ENCODE peak calls at places on chromosomes 2 and 18, in nine cellular contexts. F, I, L, K, X, M, J, C and Z are unnamed samples.

GRCh38 chr2:222313816-222314215 is 15.0 kb upstream of the PAX3 start:
- DNase-seq in F (no peak), I (no peak), L (no peak), K (no peak), X (no peak), M (no peak), J (no peak), C (no peak), Z (no peak)

GRCh38 chr2:160376576-160376975 is 117.0 kb downstream of the RBMS1 start:
- DNase-seq in F (no peak), I (no peak), L (peak; percentile 85), K (no peak), X (no peak), M (peak; percentile 69), J (no peak), C (no peak), Z (peak; percentile 65)

GRCh38 chr2:189629553-189630453 is 31.5 kb upstream of the ASNSD1 start:
- DNase-seq in F (no peak), I (no peak), L (no peak), K (no peak), X (no peak), M (no peak), J (no peak), C (no peak), Z (no peak)

GRCh38 chr2:42049411-42050349 is 1.9 kb downstream of the PKDCC start:
- DNase-seq in F (no peak), I (no peak), L (no peak), K (no peak), X (no peak), M (no peak), J (no peak), C (no peak), Z (no peak)

GRCh38 chr2:65057391-65058052 is 1.3 kb downstream of the CEP68 start:
- DNase-seq in F (no peak), I (no peak), L (peak; percentile 80), K (peak; percentile 85), X (no peak), M (peak; percentile 77), J (no peak), C (no peak), Z (no peak)

GRCh38 chr2:238818576-238818975 is 29.3 kb upstream of the TWIST2 start:
- DNase-seq in F (no peak), I (no peak), L (no peak), K (no peak), X (no peak), M (peak; percentile 27), J (no peak), C (no peak), Z (no peak)

GRCh38 chr2:216219866-216220265 is 110.7 kb downstream of the XRCC5 start:
- DNase-seq in F (no peak), I (no peak), L (no peak), K (no peak), X (no peak), M (no peak), J (no peak), C (no peak), Z (no peak)

GRCh38 chr2:5250482-5250881 is 441.7 kb upstream of the SOX11 start:
- DNase-seq in F (no peak), I (no peak), L (peak; percentile 21), K (no peak), X (no peak), M (no peak), J (no peak), C (no peak), Z (peak; percentile 63)

GRCh38 chr2:107088156-107088555 is 202.2 kb upstream of the ST6GAL2 start:
- DNase-seq in F (no peak), I (no peak), L (no peak), K (no peak), X (no peak), M (no peak), J (no peak), C (no peak), Z (no peak)

GRCh38 chr2:20501974-20502373 is 55.1 kb downstream of the RHOB start:
- DNase-seq in F (no peak), I (peak; percentile 67), L (peak; percentile 96), K (no peak), X (no peak), M (peak; percentile 100), J (peak; percentile 63), C (no peak), Z (peak; percentile 88)

GRCh38 chr2:109174214-109174613 is 45.2 kb downstream of the SH3RF3 start:
- DNase-seq in F (no peak), I (no peak), L (no peak), K (no peak), X (no peak), M (no peak), J (no peak), C (no peak), Z (no peak)

GRCh38 chr2:169018390-169018789 is 12.7 kb downstream of the ABCB11 start:
- DNase-seq in F (no peak), I (no peak), L (peak; percentile 88), K (no peak), X (no peak), M (peak; percentile 38), J (no peak), C (no peak), Z (no peak)

GRCh38 chr18:8794133-8794986 is 89.0 kb downstream of the MTCL1 start:
- DNase-seq in F (no peak), I (no peak), L (peak; percentile 50), K (no peak), X (no peak), M (peak; percentile 91), J (no peak), C (no peak), Z (peak; percentile 35)

GRCh38 chr2:218986148-218986761 is 1.3 kb upstream of the FEV start:
- DNase-seq in F (no peak), I (no peak), L (no peak), K (no peak), X (no peak), M (no peak), J (no peak), C (no peak), Z (no peak)

GRCh38 chr2:218985325-218986091 is 524 bp upstream of the FEV start:
- DNase-seq in F (peak; percentile 25), I (no peak), L (no peak), K (no peak), X (no peak), M (no peak), J (no peak), C (no peak), Z (no peak)

GRCh38 chr2:218984239-218985020 is 554 bp downstream of the FEV start:
- DNase-seq in F (peak; percentile 60), I (no peak), L (no peak), K (no peak), X (no peak), M (no peak), J (no peak), C (no peak), Z (no peak)

GRCh38 chr2:218983971-218984238 is 1.1 kb downstream of the FEV start:
- DNase-seq in F (no peak), I (no peak), L (no peak), K (no peak), X (no peak), M (no peak), J (no peak), C (no peak), Z (no peak)

DNA sequence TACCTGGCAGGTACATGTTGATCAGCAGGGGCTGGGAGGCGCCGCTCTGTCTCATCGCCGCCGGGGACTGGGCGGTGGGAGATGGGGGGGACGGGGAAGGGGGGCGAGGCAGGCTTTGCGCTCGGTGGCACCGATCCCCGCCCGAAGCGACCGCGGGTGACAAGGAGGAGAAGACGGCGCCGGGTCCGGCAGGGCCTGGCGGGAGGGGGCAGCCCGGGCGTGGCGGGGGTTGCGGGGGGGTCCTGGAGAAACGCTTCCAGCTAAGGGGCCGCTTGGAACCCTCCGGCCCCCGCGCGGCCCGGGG is at the start of gene FEV:
- DNase-seq in F (peak; percentile 32), I (no peak), L (no peak), K (no peak), X (no peak), M (no peak), J (no peak), C (no peak), Z (no peak)
- H3K4me3 ChIP-seq in F (peak within 1 kb of the TSS; percentile 61), I (no peak within 1 kb of the TSS), L (no peak within 1 kb of the TSS), K (no peak within 1 kb of the TSS), X (peak within 1 kb of the TSS; percentile 3), M (no peak within 1 kb of the TSS), J (no peak within 1 kb of the TSS), C (peak within 1 kb of the TSS; percentile 14), Z (no peak within 1 kb of the TSS)

GRCh38 chr2:59727191-59727590 is 826.3 kb downstream of the BCL11A start:
- DNase-seq in F (no peak), I (no peak), L (no peak), K (no peak), X (no peak), M (no peak), J (no peak), C (no peak), Z (no peak)

GRCh38 chr2:59726226-59726800 is 827.1 kb downstream of the BCL11A start:
- DNase-seq in F (no peak), I (no peak), L (no peak), K (no peak), X (no peak), M (no peak), J (no peak), C (no peak), Z (no peak)
- H3K4me3 ChIP-seq in F (no peak overlapping the region), I (no peak overlapping the region), L (no peak overlapping the region), K (no peak overlapping the region), X (no peak overlapping the region), M (no peak overlapping the region), J (no peak overlapping the region), C (no peak overlapping the region), Z (no peak overlapping the region)

GRCh38 chr2:165796819-165797530 is 2.9 kb upstream of the GALNT3 start:
- DNase-seq in F (no peak), I (no peak), L (no peak), K (no peak), X (no peak), M (no peak), J (no peak), C (no peak), Z (no peak)
- H3K4me3 ChIP-seq in F (no peak overlapping the region), I (no peak overlapping the region), L (no peak overlapping the region), K (no peak overlapping the region), X (no peak overlapping the region), M (no peak overlapping the region), J (no peak overlapping the region), C (no peak overlapping the region), Z (no peak overlapping the region)

GRCh38 chr18:62289047-62289446 is 36.1 kb upstream of the TNFRSF11A start:
- DNase-seq in F (no peak), I (no peak), L (no peak), K (no peak), X (no peak), M (peak; percentile 15), J (no peak), C (no peak), Z (no peak)

GRCh38 chr18:62284637-62285036 is 40.5 kb upstream of the TNFRSF11A start:
- DNase-seq in F (no peak), I (no peak), L (no peak), K (no peak), X (no peak), M (no peak), J (no peak), C (no peak), Z (no peak)

GRCh38 chr18:62287753-62288668 is 37.1 kb upstream of the TNFRSF11A start:
- DNase-seq in F (no peak), I (no peak), L (no peak), K (no peak), X (no peak), M (no peak), J (no peak), C (no peak), Z (no peak)

GRCh38 chr18:62294073-62294472 is 31.0 kb upstream of the TNFRSF11A start:
- DNase-seq in F (no peak), I (no peak), L (no peak), K (no peak), X (no peak), M (no peak), J (no peak), C (no peak), Z (no peak)

GRCh38 chr18:62288669-62289016 is 36.5 kb upstream of the TNFRSF11A start:
- DNase-seq in F (no peak), I (no peak), L (no peak), K (no peak), X (no peak), M (no peak), J (no peak), C (no peak), Z (no peak)
- H3K4me3 ChIP-seq in F (no peak overlapping the region), I (no peak overlapping the region), L (no peak overlapping the region), K (no peak overlapping the region), X (no peak overlapping the region), M (no peak overlapping the region), J (no peak overlapping the region), C (no peak overlapping the region), Z (no peak overlapping the region)